ENCODE peak calls at places on chromosomes 13 and 19, in nine cellular contexts. M is RPMI8226, K is NCI-H2227 treated with DMSO at 0.1 percent for 48 hours, U is hypothalamus, T is progenitor cell of endocrine pancreas, L is heart left ventricle, S is neural crest cell, Z is KG1, C is tibial artery. J is an unnamed sample.

GRCh38 chr13:44230736-44231135 is 142.9 kb upstream of the SERP2 start:
- DNase-seq in M (no peak), K (no peak), U (no peak), T (no peak), L (no peak), S (no peak), Z (no peak), C (no peak), J (no peak)

GRCh38 chr19:531753-532571 is at the start of gene CDC34:
- DNase-seq in M (no peak), K (no peak), U (no peak), T (no peak), L (no peak), S (no peak), Z (no peak), C (no peak), J (peak)

GRCh38 chr19:18173572-18174294 is at the start of gene IFI30:
- DNase-seq in M (peak), K (no peak), U (no peak), T (no peak), L (peak), S (no peak), Z (no peak), C (peak), J (no peak)

GRCh38 chr19:44792286-44792685 is 14.6 kb downstream of the CBLC start:
- DNase-seq in M (peak), K (no peak), U (no peak), T (no peak), L (no peak), S (no peak), Z (no peak), C (no peak), J (no peak)

GRCh38 chr19:44927746-44928145 is 13.3 kb downstream of the APOC1 start:
- DNase-seq in M (no peak), K (no peak), U (no peak), T (no peak), L (no peak), S (no peak), Z (no peak), C (no peak), J (no peak)

GRCh38 chr19:11017275-11018035 is 56.6 kb downstream of the SMARCA4 start:
- DNase-seq in M (no peak), K (no peak), U (no peak), T (no peak), L (no peak), S (no peak), Z (no peak), C (no peak), J (no peak)

GRCh38 chr13:90237852-90238251 is 1109.6 kb upstream of the MIR17HG start:
- DNase-seq in M (no peak), K (no peak), U (no peak), T (no peak), L (no peak), S (no peak), Z (no peak), C (no peak), J (no peak)

GRCh38 chr13:86052141-86052540 is 252.9 kb upstream of the SLITRK6 start:
- DNase-seq in M (no peak), K (no peak), U (no peak), T (no peak), L (no peak), S (no peak), Z (no peak), C (no peak), J (no peak)

GRCh38 chr19:10575011-10575716 is 6.4 kb upstream of the CDKN2D start:
- DNase-seq in M (no peak), K (no peak), U (no peak), T (no peak), L (no peak), S (no peak), Z (no peak), C (no peak), J (no peak)

GRCh38 chr19:48671456-48671995 is 1.3 kb downstream of the NTN5 start:
- DNase-seq in M (no peak), K (no peak), U (no peak), T (no peak), L (no peak), S (no peak), Z (no peak), C (no peak), J (no peak)

GRCh38 chr19:45676851-45677263 is 8.8 kb downstream of the GIPR start:
- DNase-seq in M (no peak), K (no peak), U (no peak), T (no peak), L (no peak), S (no peak), Z (no peak), C (no peak), J (no peak)

GRCh38 chr13:43663474-43664090 is 123.2 kb downstream of the ENOX1 start:
- DNase-seq in M (no peak), K (no peak), U (no peak), T (no peak), L (no peak), S (no peak), Z (no peak), C (no peak), J (no peak)